ENCODE peak calls at places on chromosome 2, in five cellular contexts. L, D, U, A and T are unnamed samples.

GRCh38 chr2:190136259-190136658 is 73.7 kb upstream of the MSTN start:
- DNase-seq in L (no peak), D (no peak), U (no peak), A (no peak), T (no peak)

GRCh38 chr2:48356701-48357322 is 173.1 kb upstream of the STON1 start:
- DNase-seq in L (no peak), D (no peak), U (no peak), A (no peak), T (peak)

GRCh38 chr2:51490576-51491234 is 458.8 kb upstream of the NRXN1 start:
- DNase-seq in L (no peak), D (peak), U (peak), A (no peak), T (no peak)

GRCh38 chr2:30265441-30266015 is 34.2 kb downstream of the LBH start:
- DNase-seq in L (no peak), D (no peak), U (no peak), A (no peak), T (no peak)

GRCh38 chr2:23777857-23778256 is 149.1 kb downstream of the ATAD2B start:
- DNase-seq in L (no peak), D (no peak), U (no peak), A (no peak), T (no peak)

GRCh38 chr2:157820202-157820601 is 55.9 kb downstream of the ACVR1 start:
- DNase-seq in L (no peak), D (no peak), U (no peak), A (no peak), T (no peak)

GRCh38 chr2:113709022-113709421 is 47.4 kb downstream of the SLC35F5 start:
- DNase-seq in L (no peak), D (peak), U (peak), A (no peak), T (no peak)

GRCh38 chr2:23091900-23092299 is 293.1 kb upstream of the KLHL29 start:
- DNase-seq in L (no peak), D (no peak), U (no peak), A (no peak), T (no peak)

GRCh38 chr2:223734346-223734745 is 103.0 kb downstream of the AP1S3 start:
- DNase-seq in L (no peak), D (no peak), U (no peak), A (no peak), T (no peak)

GRCh38 chr2:221816566-221816965 is 244.5 kb upstream of the EPHA4 start:
- DNase-seq in L (no peak), D (no peak), U (no peak), A (no peak), T (no peak)

GRCh38 chr2:72325592-72326422 is 178.1 kb upstream of the CYP26B1 start:
- DNase-seq in L (peak), D (no peak), U (no peak), A (no peak), T (no peak)

GRCh38 chr2:128867936-128868636 is 549.4 kb upstream of the HS6ST1 start:
- DNase-seq in L (no peak), D (no peak), U (no peak), A (no peak), T (no peak)

GRCh38 chr2:70143314-70144150 is 47.3 kb downstream of the C2orf42 start:
- DNase-seq in L (no peak), D (peak), U (no peak), A (no peak), T (no peak)

GRCh38 chr2:192697880-192698279 is 503.1 kb upstream of the TMEFF2 start:
- DNase-seq in L (no peak), D (no peak), U (no peak), A (no peak), T (no peak)

GRCh38 chr2:19575618-19576017 is 217.2 kb upstream of the OSR1 start:
- DNase-seq in L (no peak), D (no peak), U (no peak), A (no peak), T (no peak)

GRCh38 chr2:20110876-20111275 is 59.4 kb upstream of the LAPTM4A start:
- DNase-seq in L (no peak), D (no peak), U (no peak), A (no peak), T (no peak)

GRCh38 chr2:70964596-70965386 is 13.6 kb upstream of the ANKRD53 start:
- DNase-seq in L (peak), D (peak), U (no peak), A (peak), T (no peak)

GRCh38 chr2:134718956-134719814 is at the start of gene TMEM163:
- DNase-seq in L (peak), D (peak), U (peak), A (no peak), T (no peak)

GRCh38 chr2:151638188-151638933 is 95.9 kb downstream of the NEB start:
- DNase-seq in L (peak), D (peak), U (no peak), A (no peak), T (no peak)

GRCh38 chr2:52342458-52342857 is 1310.5 kb upstream of the NRXN1 start:
- DNase-seq in L (no peak), D (no peak), U (no peak), A (no peak), T (no peak)

GRCh38 chr2:105252271-105252670 is 10.7 kb downstream of the GPR45 start:
- DNase-seq in L (no peak), D (no peak), U (no peak), A (no peak), T (no peak)

GRCh38 chr2:14621114-14621513 is 11.4 kb upstream of the LRATD1 start:
- DNase-seq in L (no peak), D (no peak), U (no peak), A (no peak), T (no peak)

GRCh38 chr2:231692847-231693246 is 15.5 kb upstream of the PTMA start:
- DNase-seq in L (no peak), D (no peak), U (no peak), A (no peak), T (no peak)

GRCh38 chr2:143390185-143390584 is 261.0 kb downstream of the ARHGAP15 start:
- DNase-seq in L (no peak), D (no peak), U (no peak), A (no peak), T (no peak)

GRCh38 chr2:195312662-195313061 is 344.4 kb upstream of the SLC39A10 start:
- DNase-seq in L (no peak), D (no peak), U (no peak), A (no peak), T (peak)

GRCh38 chr2:11375025-11375688 is 30.7 kb upstream of the ROCK2 start:
- DNase-seq in L (no peak), D (no peak), U (no peak), A (no peak), T (no peak)